ENCODE peak calls at places on chromosomes 1 and 21, in five cellular contexts. Q is RWPE1, S is adrenal gland, F is mesendoderm, N is Calu3. P is an unnamed sample.

GRCh38 chr1:19179597-19180271 is 30.3 kb downstream of the UBR4 start:
- DNase-seq in Q (no peak), S (no peak), F (peak; percentile 59), N (no peak), P (no peak)

GRCh38 chr1:211737115-211738035 is 62.0 kb upstream of the NEK2 start:
- DNase-seq in Q (no peak), S (no peak), F (no peak), N (no peak), P (no peak)

GRCh38 chr21:41897690-41898089 is 18.5 kb upstream of the PRDM15 start:
- DNase-seq in Q (no peak), S (no peak), F (no peak), N (no peak), P (no peak)

GRCh38 chr1:68051475-68051874 is 1.0 kb upstream of the DIRAS3 start:
- DNase-seq in Q (peak; percentile 10), S (peak; percentile 77), F (peak; percentile 82), N (no peak), P (no peak)

GRCh38 chr1:41420877-41421276 is 59.6 kb downstream of the FOXO6 start:
- DNase-seq in Q (no peak), S (no peak), F (no peak), N (no peak), P (no peak)

GRCh38 chr1:154730251-154730650 is 122.3 kb upstream of the ADAR start:
- DNase-seq in Q (peak; percentile 85), S (no peak), F (peak; percentile 91), N (peak; percentile 69), P (no peak)

GRCh38 chr1:54810144-54810942 is 9.2 kb upstream of the TTC22 start:
- DNase-seq in Q (peak; percentile 76), S (peak; percentile 88), F (peak; percentile 68), N (peak; percentile 79), P (peak; percentile 65)

GRCh38 chr1:199029401-199029800 is 390.6 kb downstream of the PTPRC start:
- DNase-seq in Q (no peak), S (no peak), F (no peak), N (no peak), P (no peak)

GRCh38 chr1:226973898-226974543 is 33.9 kb downstream of the COQ8A start:
- DNase-seq in Q (peak; percentile 47), S (peak; percentile 83), F (peak; percentile 22), N (no peak), P (no peak)

GRCh38 chr1:224502459-224503160 is 68.0 kb upstream of the WDR26 start:
- DNase-seq in Q (no peak), S (peak; percentile 68), F (peak; percentile 73), N (no peak), P (no peak)

GRCh38 chr1:67371681-67372080 is 58.5 kb downstream of the SERBP1 start:
- DNase-seq in Q (no peak), S (no peak), F (peak; percentile 45), N (no peak), P (no peak)

GRCh38 chr1:227886993-227887696 is 60.6 kb downstream of the WNT9A start:
- DNase-seq in Q (no peak), S (peak; percentile 55), F (peak; percentile 59), N (no peak), P (no peak)

GRCh38 chr1:86466109-86466844 is 2.5 kb upstream of the CLCA1 start:
- DNase-seq in Q (no peak), S (no peak), F (no peak), N (no peak), P (no peak)